ENCODE peak calls at places on chromosome 1, in nine cellular contexts. Q, T, X, Z, O, F, S, P and Y are unnamed samples.
A peak's percentile ranks its signal among the peaks of the same experiment; 100 is the strongest.

GRCh38 chr1:180424848-180425457 is 77.4 kb downstream of the ACBD6 start:
- DNase-seq in Z (no peak), P (no peak), X (no peak), O (no peak), Q (no peak), F (no peak), S (no peak), T (no peak), Y (no peak)

GRCh38 chr1:145977486-145978476 is 13.3 kb downstream of the POLR3GL start:
- DNase-seq in X (peak; percentile 84), P (peak; percentile 68), F (peak; percentile 89), Q (peak; percentile 89), Z (peak; percentile 91), S (peak; percentile 82), O (no peak), T (peak; percentile 62), Y (no peak)

GRCh38 chr1:113207019-113207418 is 134.0 kb downstream of the LRIG2 start:
- DNase-seq in O (no peak), F (peak; percentile 30), Z (no peak), S (no peak), Q (no peak), T (no peak), X (no peak), P (no peak), Y (no peak)

GRCh38 chr1:7679873-7680790 is 91.0 kb upstream of the VAMP3 start:
- DNase-seq in F (peak; percentile 27), Z (peak; percentile 8), S (peak; percentile 49), X (peak; percentile 58), O (no peak), Q (peak; percentile 61), P (no peak), T (peak; percentile 74), Y (no peak)

GRCh38 chr1:57215175-57215574 is 208.7 kb downstream of the DAB1 start:
- DNase-seq in F (no peak), Z (no peak), Q (no peak), P (no peak), T (no peak), O (no peak), S (no peak), X (no peak), Y (no peak)

GRCh38 chr1:97489834-97490233 is 431.0 kb downstream of the DPYD start:
- DNase-seq in Q (peak; percentile 75), O (no peak), P (peak; percentile 0), X (no peak), S (no peak), F (peak; percentile 18), Z (peak; percentile 61), T (no peak), Y (peak; percentile 19)

GRCh38 chr1:60865146-60865545 is 217.2 kb upstream of the NFIA start:
- DNase-seq in O (no peak), Z (no peak), S (no peak), Q (no peak), T (no peak), P (no peak), F (no peak), X (no peak), Y (no peak)

GRCh38 chr1:175307160-175307559 is 114.6 kb upstream of the KIAA0040 start:
- DNase-seq in X (no peak), P (no peak), S (no peak), T (no peak), F (no peak), Z (no peak), Q (no peak), O (no peak), Y (no peak)

GRCh38 chr1:18526436-18527275 is 45.9 kb downstream of the KLHDC7A start:
- DNase-seq in P (no peak), Z (no peak), T (no peak), S (no peak), X (no peak), F (no peak), O (no peak), Q (no peak), Y (no peak)

GRCh38 chr1:9716404-9717192 is 65.1 kb downstream of the PIK3CD start:
- DNase-seq in F (peak; percentile 49), P (no peak), Q (no peak), O (no peak), Z (no peak), S (no peak), T (no peak), X (no peak), Y (no peak)

GRCh38 chr1:118991448-118991847 is 3.3 kb upstream of the TBX15 start:
- DNase-seq in P (no peak), S (no peak), F (no peak), X (no peak), Q (no peak), T (no peak), Z (no peak), O (no peak), Y (no peak)

GRCh38 chr1:30417701-30418425 is 305.5 kb downstream of the MATN1 start:
- DNase-seq in F (no peak), S (no peak), Z (no peak), O (no peak), T (no peak), Q (no peak), P (no peak), X (no peak), Y (no peak)

GRCh38 chr1:155093938-155094621 is 15.4 kb downstream of the EFNA3 start:
- DNase-seq in P (no peak), T (no peak), X (no peak), Z (peak; percentile 66), S (peak; percentile 62), O (no peak), F (peak; percentile 61), Q (peak; percentile 74), Y (no peak)

GRCh38 chr1:211639500-211640361 is 35.7 kb downstream of the NEK2 start:
- DNase-seq in X (no peak), T (peak; percentile 43), P (peak; percentile 96), S (no peak), Q (peak; percentile 92), F (no peak), Z (peak; percentile 94), O (peak; percentile 69), Y (peak; percentile 67)

GRCh38 chr1:67831850-67832513 is 1.3 kb downstream of the GNG12 start:
- DNase-seq in Q (peak; percentile 77), F (peak; percentile 12), T (peak; percentile 65), X (peak; percentile 68), S (peak; percentile 50), Z (peak; percentile 86), P (peak; percentile 69), O (peak; percentile 42), Y (peak; percentile 37)

GRCh38 chr1:203168256-203168786 is 7.3 kb downstream of the MYBPH start:
- DNase-seq in F (no peak), Q (no peak), O (no peak), Z (no peak), T (peak; percentile 29), S (no peak), P (no peak), X (no peak), Y (no peak)

GRCh38 chr1:203168991-203169390 is 6.6 kb downstream of the MYBPH start:
- DNase-seq in S (no peak), X (no peak), Z (no peak), F (no peak), T (peak; percentile 44), Q (no peak), P (no peak), O (no peak), Y (no peak)

GRCh38 chr1:203166192-203166940 is 9.3 kb downstream of the MYBPH start:
- DNase-seq in X (peak; percentile 53), P (no peak), Z (no peak), Q (no peak), O (no peak), T (no peak), S (no peak), F (peak; percentile 7), Y (no peak)

GRCh38 chr1:203167026-203167912 is 8.4 kb downstream of the MYBPH start:
- DNase-seq in Q (no peak), O (no peak), Z (no peak), T (peak; percentile 43), F (peak; percentile 4), P (no peak), S (no peak), X (peak; percentile 17), Y (no peak)

GRCh38 chr1:203167913-203168200 is 7.8 kb downstream of the MYBPH start:
- DNase-seq in Q (no peak), P (no peak), O (no peak), T (peak; percentile 33), Z (no peak), F (no peak), S (no peak), X (no peak), Y (no peak)
- H3K4me3 ChIP-seq in Q (no peak overlapping the region), P (no peak overlapping the region), O (no peak overlapping the region), T (no peak overlapping the region), Z (no peak overlapping the region), F (no peak overlapping the region), S (no peak overlapping the region), X (no peak overlapping the region), Y (no peak overlapping the region)

GRCh38 chr1:52518962-52519361 is 33.9 kb downstream of the TUT4 start:
- DNase-seq in X (no peak), Q (no peak), F (no peak), T (no peak), P (no peak), O (no peak), Z (no peak), S (no peak), Y (no peak)
- H3K36me3 ChIP-seq in X (peaks cover 5% of the 10 kb centered on the region), Q (peaks cover 9% of the 10 kb centered on the region), F (peaks cover 18% of the 10 kb centered on the region), T (peaks cover 4% of the 10 kb centered on the region), P (no peaks in the 10 kb centered on the region), O (no peaks in the 10 kb centered on the region), Z (no peaks in the 10 kb centered on the region), S (no peaks in the 10 kb centered on the region), Y (no peaks in the 10 kb centered on the region)

DNA sequence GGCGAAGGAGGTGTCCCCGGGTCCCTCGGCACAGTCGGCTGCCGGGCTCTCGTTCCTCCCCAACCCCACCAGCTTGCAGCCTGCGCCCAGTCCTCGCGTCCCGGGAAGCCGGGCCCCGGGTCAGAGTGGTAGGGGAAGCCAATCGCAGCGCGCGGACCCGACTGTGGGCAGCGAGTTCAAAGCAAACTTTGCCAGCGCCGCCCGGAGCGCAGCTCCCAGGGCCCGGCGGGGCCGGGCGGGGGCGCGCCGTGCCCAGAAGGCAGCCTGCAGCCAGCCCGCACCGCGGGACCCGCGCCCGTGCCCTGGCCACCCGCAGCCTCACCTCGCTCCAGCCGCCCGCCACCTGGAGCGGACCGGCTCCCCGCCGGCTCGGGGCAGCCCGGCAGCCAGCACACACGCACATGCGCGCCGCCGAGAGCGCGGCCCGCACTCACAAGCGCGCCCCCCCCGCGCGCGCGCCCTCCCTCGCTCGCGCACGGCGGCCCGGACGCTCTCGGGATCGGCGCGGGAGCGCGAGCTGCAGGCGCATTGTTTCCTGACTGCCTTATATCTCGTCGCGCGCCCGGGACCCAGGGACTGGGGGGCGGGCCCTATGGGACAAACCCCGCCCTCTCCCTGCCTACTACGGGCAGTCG is at the start of gene MYCL:
- DNase-seq in Z (no peak), S (peak; percentile 52), Q (peak; percentile 54), O (no peak), P (peak; percentile 51), F (peak; percentile 83), X (peak; percentile 90), T (peak; percentile 93), Y (no peak)
- H3K4me3 ChIP-seq in Z (peak within 1 kb of the TSS; percentile 34), S (peak within 1 kb of the TSS; percentile 62), Q (peak within 1 kb of the TSS; percentile 43), O (peak within 1 kb of the TSS; percentile 55), P (peak within 1 kb of the TSS; percentile 60), F (no peak within 1 kb of the TSS), X (peak within 1 kb of the TSS; percentile 73), T (peak within 1 kb of the TSS; percentile 78), Y (peak within 1 kb of the TSS; percentile 59)

DNA sequence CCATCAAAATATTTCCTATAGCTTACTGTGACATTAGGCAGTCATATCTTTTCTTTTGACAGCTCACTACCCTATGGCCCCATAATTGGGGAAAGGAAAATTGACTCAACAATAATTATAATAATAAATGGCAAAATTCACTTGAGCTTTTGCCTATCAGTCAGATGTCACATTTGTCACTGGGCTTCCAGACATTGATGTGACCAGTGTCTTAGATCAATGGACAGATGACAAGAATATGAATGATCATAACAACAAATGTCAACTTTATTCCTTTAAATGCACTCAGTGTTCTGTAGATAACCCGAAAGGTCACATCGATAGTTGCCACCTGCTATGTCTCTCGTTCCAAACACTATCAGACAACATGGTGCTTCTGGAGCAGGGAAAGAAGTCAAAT is 266.7 kb downstream of the GPATCH2 start:
- DNase-seq in X (no peak), S (no peak), P (no peak), Z (no peak), F (no peak), T (no peak), O (no peak), Q (no peak), Y (no peak)
- H3K36me3 ChIP-seq in X (no peaks in the 10 kb centered on the region), S (no peaks in the 10 kb centered on the region), P (no peaks in the 10 kb centered on the region), Z (no peaks in the 10 kb centered on the region), F (no peaks in the 10 kb centered on the region), T (no peaks in the 10 kb centered on the region), O (no peaks in the 10 kb centered on the region), Q (no peaks in the 10 kb centered on the region), Y (no peaks in the 10 kb centered on the region)